ENCODE peak calls at places on chromosomes 4 and X, in four cellular contexts. S, Q, L and M are unnamed samples.

GRCh38 chr4:138982754-138983153 is 32.8 kb upstream of the NOCT start:
- DNase-seq in S (no peak), Q (no peak), L (no peak), M (no peak)

GRCh38 chr4:106048250-106048931 is 153.1 kb downstream of the NPNT start:
- DNase-seq in S (no peak), Q (no peak), L (no peak), M (no peak)

GRCh38 chrX:57445046-57445445 is 146.8 kb upstream of the ZXDB start:
- DNase-seq in S (no peak), Q (no peak), L (no peak), M (no peak)

GRCh38 chrX:22037911-22038537 is 5.9 kb downstream of the PHEX start:
- DNase-seq in S (no peak), Q (no peak), L (no peak), M (no peak)

GRCh38 chrX:150482537-150483217 is 85.7 kb upstream of the MTM1 start:
- DNase-seq in S (no peak), Q (no peak), L (no peak), M (no peak)

GRCh38 chrX:45524296-45524695 is 323.6 kb upstream of the DIPK2B start:
- DNase-seq in S (no peak), Q (no peak), L (no peak), M (no peak)

GRCh38 chr4:52868138-52868537 is 6.0 kb downstream of the RASL11B start:
- DNase-seq in S (peak; percentile 56), Q (no peak), L (peak; percentile 26), M (no peak)

GRCh38 chr4:87068591-87069021 is 133.8 kb downstream of the AFF1 start:
- DNase-seq in S (no peak), Q (no peak), L (no peak), M (no peak)

DNA sequence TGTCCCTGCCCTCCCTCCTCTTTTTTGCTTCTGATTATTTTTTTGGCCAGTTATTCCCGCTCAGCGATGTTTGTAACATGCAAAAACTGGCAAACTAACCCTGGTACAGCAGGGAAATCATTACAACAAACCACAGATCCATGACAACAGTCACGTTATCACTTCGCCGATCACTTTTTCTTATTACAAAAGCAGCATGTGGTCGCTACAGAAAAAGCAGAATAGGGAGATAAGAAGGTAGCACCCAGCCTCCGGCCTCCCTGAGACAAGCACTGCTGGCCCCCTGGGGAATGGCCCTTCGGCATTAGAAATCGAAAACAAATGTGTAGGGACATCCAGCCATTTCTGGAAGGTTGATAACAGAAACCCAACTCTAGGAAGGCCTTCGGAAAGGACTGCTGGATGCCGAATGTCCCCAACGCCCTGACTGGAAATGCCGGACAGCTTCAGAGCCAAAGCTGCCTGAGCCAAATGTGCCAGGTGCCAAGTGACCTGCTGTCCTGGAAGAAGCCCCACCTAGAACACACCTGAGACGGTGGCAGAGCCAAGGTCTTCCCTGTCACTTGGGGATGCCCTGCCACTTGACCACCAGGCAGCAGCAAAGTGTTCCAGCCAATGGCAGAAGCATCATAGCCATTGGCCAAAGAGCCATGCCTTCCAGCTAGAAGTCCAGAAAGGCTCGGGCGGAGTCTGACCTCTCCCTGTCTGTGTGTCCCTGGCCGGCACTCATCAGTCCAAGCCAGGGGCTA is 2.9 kb downstream of the IDH3G start:
- DNase-seq in S (no peak), Q (no peak), L (no peak), M (no peak)
- TF ChIP-seq CTCF in S (no peak), Q (no peak), L (no peak), M (no peak)

GRCh38 chr4:74133786-74134499 is 24.0 kb upstream of the MTHFD2L start:
- DNase-seq in S (peak; percentile 44), Q (peak; percentile 93), L (peak; percentile 53), M (peak; percentile 81)
- TF ChIP-seq POLR2A in S (no peak), Q (no peak), L (no peak), M (no peak)

DNA sequence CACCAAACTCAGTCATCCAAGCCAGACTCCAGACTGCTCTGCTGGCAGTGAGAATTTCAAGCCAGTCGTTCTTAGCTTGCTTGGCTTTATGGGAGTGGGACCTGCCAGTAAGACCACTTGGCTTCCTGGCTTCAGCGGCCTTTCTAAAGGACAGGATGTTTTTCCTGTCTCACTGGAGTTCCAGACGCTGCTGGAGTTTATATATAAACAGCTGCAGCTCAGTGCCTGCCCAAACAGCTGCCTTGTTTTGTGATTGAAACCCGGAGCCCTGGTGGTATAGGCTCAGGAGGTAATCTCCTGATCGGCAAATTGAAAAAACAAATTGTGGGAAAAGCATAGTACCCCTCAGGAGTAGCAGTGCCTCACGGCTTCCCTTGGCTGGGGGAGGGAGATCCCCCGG is 1165.8 kb upstream of the ADGRL3 start:
- DNase-seq in S (no peak), Q (no peak), L (no peak), M (peak; percentile 40)
- H3K4me3 ChIP-seq in S (no peak overlapping the region), Q (no peak overlapping the region), L (no peak overlapping the region), M (no peak overlapping the region)

GRCh38 chrX:106035064-106035463 is 3.5 kb downstream of the SERPINA7 start:
- DNase-seq in S (no peak), Q (no peak), L (no peak), M (no peak)
- TF ChIP-seq CTCF in S (no peak), Q (no peak), L (peak; percentile 20), M (no peak)

GRCh38 chrX:41350976-41351569 is 17.1 kb downstream of the DDX3X start:
- DNase-seq in S (no peak), Q (no peak), L (no peak), M (no peak)

GRCh38 chrX:41351923-41352322 is 18.0 kb downstream of the DDX3X start:
- DNase-seq in S (no peak), Q (no peak), L (no peak), M (no peak)

GRCh38 chrX:41352329-41352801 is 18.4 kb downstream of the DDX3X start:
- DNase-seq in S (no peak), Q (no peak), L (no peak), M (no peak)

GRCh38 chrX:41348551-41348950 is 14.6 kb downstream of the DDX3X start:
- DNase-seq in S (no peak), Q (no peak), L (no peak), M (no peak)

DNA sequence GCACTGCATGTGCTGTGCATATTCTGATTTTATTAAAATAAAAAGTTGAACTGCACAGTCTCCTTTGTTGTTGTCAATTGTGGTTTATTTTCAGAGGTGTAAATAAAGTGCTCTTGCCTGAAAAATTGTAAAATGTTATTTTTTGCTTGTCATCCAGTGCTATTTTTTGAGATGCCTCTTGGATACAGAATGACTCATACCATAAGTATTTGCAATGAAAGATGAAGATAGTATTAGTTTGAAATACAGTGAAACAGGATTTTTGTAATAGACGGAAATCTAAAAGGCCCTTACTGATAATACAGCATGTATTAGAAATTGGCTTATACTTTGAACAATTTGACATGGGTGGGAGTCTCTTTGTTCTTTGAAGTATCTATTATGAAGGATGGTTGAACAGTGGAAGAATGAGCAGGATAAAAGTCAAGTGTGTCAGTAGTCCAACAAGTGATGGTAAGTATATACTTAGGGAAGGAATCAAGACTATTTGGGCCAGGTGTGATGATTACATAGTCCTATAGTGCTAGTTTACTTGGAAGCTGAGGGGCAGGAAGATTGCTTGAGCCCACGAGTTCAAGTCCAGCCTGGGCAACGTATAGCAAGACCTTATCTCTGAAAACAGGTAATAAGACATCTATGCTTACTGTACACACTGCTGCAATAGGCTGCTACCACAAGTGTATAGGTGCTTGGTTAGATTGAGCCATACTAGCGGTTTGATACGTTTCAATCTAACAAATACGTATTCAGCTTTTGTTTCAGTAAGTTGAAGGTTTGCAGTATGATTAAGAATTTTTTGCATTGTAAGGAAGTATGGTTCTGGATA is 16.4 kb downstream of the DDX3X start:
- DNase-seq in S (no peak), Q (no peak), L (no peak), M (no peak)
- TF ChIP-seq POLR2A in S (no peak), Q (no peak), L (no peak), M (no peak)

GRCh38 chr4:17781072-17781830 is at the start of gene FAM184B:
- DNase-seq in S (no peak), Q (no peak), L (no peak), M (peak; percentile 74)
- H3K4me3 ChIP-seq in S (peak within 1 kb of the TSS; percentile 24), Q (peak within 1 kb of the TSS; percentile 1), L (peak within 1 kb of the TSS; percentile 1), M (peak within 1 kb of the TSS; percentile 61)

DNA sequence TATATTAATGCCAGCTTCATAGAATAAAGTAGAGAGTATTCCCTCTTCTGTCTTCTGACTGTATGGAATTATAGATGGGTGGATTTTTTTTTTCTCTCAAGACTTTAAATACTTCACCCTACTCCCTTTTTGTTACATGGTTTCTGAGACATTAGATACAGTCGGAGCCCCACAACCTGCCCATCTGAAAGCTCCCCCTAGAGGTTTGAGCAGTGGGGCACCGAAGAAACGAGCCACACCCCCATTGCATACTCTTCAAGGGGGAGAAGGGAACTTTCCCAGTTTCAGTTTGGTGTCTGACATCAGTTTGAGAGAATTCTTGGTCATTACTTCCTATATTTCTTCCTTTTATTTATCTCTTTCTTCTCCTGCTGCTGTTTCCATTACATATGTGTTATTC is 437.6 kb upstream of the AGA start:
- DNase-seq in S (no peak), Q (no peak), L (no peak), M (no peak)
- TF ChIP-seq CTCF in S (no peak), Q (no peak), L (no peak), M (no peak)